ENCODE peak calls at places on chromosomes 7 and 10, in five cellular contexts. F is NCI-H69, I is EH, D is AG04449, C is kidney tubule cell. T is an unnamed sample.

GRCh38 chr7:19407270-19407669 is 262.0 kb upstream of the FERD3L start:
- DNase-seq in F (no peak), I (no peak), D (no peak), C (no peak), T (no peak)

GRCh38 chr7:105621617-105622016 is 40.3 kb upstream of the EFCAB10 start:
- DNase-seq in F (no peak), I (peak; percentile 43), D (no peak), C (no peak), T (no peak)

GRCh38 chr10:133159950-133160812 is at the start of gene KNDC1:
- DNase-seq in F (peak; percentile 29), I (peak; percentile 36), D (no peak), C (no peak), T (peak; percentile 14)

GRCh38 chr10:79446451-79447020 is 1.1 kb upstream of the ZCCHC24 start:
- DNase-seq in F (peak; percentile 68), I (peak; percentile 53), D (no peak), C (peak; percentile 54), T (peak; percentile 92)

GRCh38 chr10:24873281-24873683 is 79.1 kb downstream of the PRTFDC1 start:
- DNase-seq in F (peak; percentile 17), I (peak; percentile 94), D (peak; percentile 86), C (peak; percentile 66), T (peak; percentile 9)

GRCh38 chr10:124899151-124899550 is 42.8 kb upstream of the ZRANB1 start:
- DNase-seq in F (no peak), I (no peak), D (no peak), C (no peak), T (no peak)

GRCh38 chr10:88879754-88880286 is at the start of gene STAMBPL1:
- DNase-seq in F (peak; percentile 85), I (no peak), D (no peak), C (no peak), T (no peak)

GRCh38 chr7:17015575-17015974 is 133.8 kb upstream of the AGR3 start:
- DNase-seq in F (no peak), I (peak; percentile 88), D (peak; percentile 47), C (no peak), T (no peak)

GRCh38 chr7:112630565-112630964 is 149.8 kb downstream of the LSMEM1 start:
- DNase-seq in F (peak; percentile 37), I (no peak), D (no peak), C (no peak), T (no peak)

GRCh38 chr7:137080516-137081203 is 212.2 kb downstream of the CHRM2 start:
- DNase-seq in F (peak; percentile 64), I (peak; percentile 18), D (no peak), C (no peak), T (no peak)

GRCh38 chr10:104274762-104275721 is 6.1 kb downstream of the GSTO2 start:
- DNase-seq in F (peak; percentile 71), I (peak; percentile 36), D (no peak), C (peak; percentile 67), T (no peak)